ENCODE peak calls at places on chromosomes 4 and X, in ten cellular contexts. A, F, Y, K, P, X, N, L, D and O are unnamed samples.
A peak's percentile ranks its signal among the peaks of the same experiment; 100 is the strongest.

GRCh38 chr4:41360911-41361830 is 104.4 kb downstream of the UCHL1 start:
- DNase-seq in P (peak; percentile 71), X (peak; percentile 10), L (no peak), Y (peak; percentile 49), D (peak; percentile 23), K (no peak), N (no peak), A (peak; percentile 74), F (no peak), O (no peak)

GRCh38 chr4:156734965-156735895 is 236.4 kb downstream of the PDGFC start:
- DNase-seq in P (no peak), Y (no peak), K (no peak), X (no peak), L (no peak), A (peak; percentile 58), N (no peak), F (no peak), D (peak; percentile 21), O (no peak)

GRCh38 chr4:127881565-127881869 is 824 bp downstream of the PLK4 start:
- DNase-seq in A (no peak), Y (no peak), D (no peak), K (no peak), L (no peak), P (no peak), N (no peak), X (no peak), F (no peak), O (no peak)

GRCh38 chr4:74543983-74544382 is 99.0 kb downstream of the AREG start:
- DNase-seq in N (no peak), A (peak; percentile 53), D (peak; percentile 87), P (no peak), L (no peak), K (no peak), F (no peak), Y (no peak), X (no peak), O (no peak)

GRCh38 chr4:118974758-118975157 is 86.1 kb downstream of the SYNPO2 start:
- DNase-seq in D (peak; percentile 42), Y (peak; percentile 39), P (no peak), L (no peak), X (peak; percentile 36), N (no peak), K (no peak), F (no peak), A (peak; percentile 44), O (no peak)

GRCh38 chr4:56050584-56050983 is 101.8 kb downstream of the CEP135 start:
- DNase-seq in P (no peak), F (no peak), L (no peak), N (no peak), Y (no peak), X (no peak), D (no peak), K (no peak), A (no peak), O (no peak)

GRCh38 chrX:120697053-120697452 is 67.2 kb upstream of the C1GALT1C1 start:
- DNase-seq in A (no peak), X (no peak), K (no peak), P (no peak), N (no peak), F (no peak), D (no peak), Y (no peak), L (no peak), O (no peak)

GRCh38 chr4:159455675-159456235 is 352.9 kb downstream of the RAPGEF2 start:
- DNase-seq in L (no peak), Y (peak; percentile 50), N (no peak), X (peak; percentile 47), D (peak; percentile 51), A (peak; percentile 60), P (no peak), F (no peak), K (no peak), O (peak; percentile 2)

GRCh38 chr4:24657768-24658617 is 73.6 kb upstream of the DHX15 start:
- DNase-seq in F (no peak), L (no peak), N (no peak), Y (peak; percentile 27), K (peak; percentile 64), A (peak; percentile 18), P (peak; percentile 60), D (peak; percentile 84), X (no peak), O (no peak)

GRCh38 chr4:155569960-155570515 is 96.6 kb upstream of the GUCY1A1 start:
- DNase-seq in N (no peak), F (no peak), K (no peak), Y (no peak), D (no peak), X (no peak), A (peak; percentile 69), P (no peak), L (no peak), O (no peak)

GRCh38 chrX:118254611-118255010 is 91.3 kb upstream of the WDR44 start:
- DNase-seq in Y (peak; percentile 25), N (peak; percentile 3), L (peak; percentile 1), F (no peak), X (peak; percentile 17), D (peak; percentile 66), P (no peak), K (no peak), A (peak; percentile 29), O (peak; percentile 41)

GRCh38 chr4:105666693-105667092 is 41.8 kb downstream of the INTS12 start:
- DNase-seq in A (peak; percentile 13), Y (no peak), N (no peak), L (no peak), X (peak; percentile 9), K (no peak), D (peak; percentile 10), P (no peak), F (no peak), O (no peak)

GRCh38 chr4:75584067-75584466 is 28.2 kb downstream of the ODAPH start:
- DNase-seq in A (peak; percentile 29), D (no peak), N (no peak), X (no peak), K (no peak), P (no peak), L (no peak), Y (no peak), F (no peak), O (no peak)

GRCh38 chr4:146582864-146583263 is 55.8 kb upstream of the POU4F2 start:
- DNase-seq in X (no peak), K (no peak), D (peak; percentile 2), A (peak; percentile 5), Y (no peak), L (no peak), F (no peak), P (no peak), N (no peak), O (no peak)